ENCODE peak calls at places on chromosomes 16 and 17, in nine cellular contexts. X is esophagus squamous epithelium, A is transverse colon, W is upper lobe of right lung, R is fibroblast of lung, I is uterus, D is psoas muscle, S is A549, N is spleen. M is an unnamed sample.

GRCh38 chr17:32226881-32227280 is 38.8 kb upstream of the RHBDL3 start:
- DNase-seq in X (no peak), A (no peak), W (no peak), R (no peak), I (no peak), D (no peak), S (no peak), N (no peak), M (no peak)

GRCh38 chr16:63129411-63130125 is 1093.3 kb upstream of the CDH8 start:
- DNase-seq in X (no peak), A (no peak), W (peak; percentile 59), R (no peak), I (no peak), D (no peak), S (no peak), N (no peak), M (no peak)

GRCh38 chr16:3454093-3454492 is 10.6 kb downstream of the NAA60 start:
- DNase-seq in X (no peak), A (no peak), W (no peak), R (no peak), I (no peak), D (no peak), S (peak; percentile 35), N (no peak), M (no peak)

GRCh38 chr16:21208429-21208828 is 2.9 kb downstream of the ZP2 start:
- DNase-seq in X (no peak), A (no peak), W (no peak), R (no peak), I (no peak), D (no peak), S (no peak), N (no peak), M (no peak)

GRCh38 chr16:4511441-4512082 is 27.0 kb downstream of the CDIP1 start:
- DNase-seq in X (no peak), A (peak; percentile 56), W (no peak), R (peak; percentile 24), I (no peak), D (no peak), S (peak; percentile 71), N (peak; percentile 73), M (peak; percentile 46)

GRCh38 chr17:75853410-75853809 is 1.7 kb downstream of the WBP2 start:
- DNase-seq in X (no peak), A (no peak), W (no peak), R (peak; percentile 63), I (no peak), D (no peak), S (no peak), N (no peak), M (no peak)

GRCh38 chr16:81902025-81902424 is 109.2 kb downstream of the SDR42E1 start:
- DNase-seq in X (no peak), A (no peak), W (no peak), R (no peak), I (no peak), D (no peak), S (no peak), N (no peak), M (no peak)

GRCh38 chr17:54899721-54900456 is 763 bp upstream of the TOM1L1 start:
- DNase-seq in X (no peak), A (no peak), W (no peak), R (no peak), I (no peak), D (no peak), S (no peak), N (no peak), M (no peak)

GRCh38 chr16:65917466-65917865 is 449.0 kb upstream of the CDH5 start:
- DNase-seq in X (no peak), A (no peak), W (no peak), R (no peak), I (no peak), D (no peak), S (no peak), N (no peak), M (no peak)

GRCh38 chr16:76386784-76387183 is 109.6 kb downstream of the CNTNAP4 start:
- DNase-seq in X (no peak), A (no peak), W (no peak), R (no peak), I (no peak), D (no peak), S (peak; percentile 13), N (no peak), M (no peak)

GRCh38 chr17:73640691-73641090 is 3.6 kb downstream of the SDK2 start:
- DNase-seq in X (no peak), A (no peak), W (peak; percentile 28), R (no peak), I (no peak), D (no peak), S (no peak), N (no peak), M (no peak)

GRCh38 chr17:65099941-65100315 is 37.2 kb upstream of the RGS9 start:
- DNase-seq in X (no peak), A (peak; percentile 61), W (peak; percentile 70), R (peak; percentile 86), I (no peak), D (peak; percentile 70), S (peak; percentile 84), N (peak; percentile 79), M (no peak)

GRCh38 chr17:32794533-32795246 is 82.2 kb downstream of the MYO1D start:
- DNase-seq in X (no peak), A (peak; percentile 68), W (no peak), R (no peak), I (no peak), D (no peak), S (no peak), N (no peak), M (no peak)

GRCh38 chr17:7260601-7261376 is 1.5 kb downstream of the CLDN7 start:
- DNase-seq in X (no peak), A (peak; percentile 84), W (peak; percentile 93), R (no peak), I (no peak), D (no peak), S (no peak), N (peak; percentile 86), M (no peak)

GRCh38 chr17:39097159-39097519 is 54.3 kb downstream of the PLXDC1 start:
- DNase-seq in X (no peak), A (no peak), W (no peak), R (no peak), I (no peak), D (no peak), S (no peak), N (no peak), M (no peak)

GRCh38 chr16:9039208-9039607 is 52.2 kb upstream of the HAPSTR1 start:
- DNase-seq in X (no peak), A (no peak), W (no peak), R (peak; percentile 45), I (no peak), D (no peak), S (peak; percentile 53), N (no peak), M (no peak)

GRCh38 chr16:80936410-80936809 is 70.3 kb downstream of the CMC2 start:
- DNase-seq in X (no peak), A (no peak), W (no peak), R (peak; percentile 63), I (no peak), D (no peak), S (no peak), N (no peak), M (no peak)

GRCh38 chr16:49608801-49609200 is 235.2 kb downstream of the C16orf78 start:
- DNase-seq in X (no peak), A (no peak), W (no peak), R (peak; percentile 73), I (peak; percentile 45), D (no peak), S (peak; percentile 21), N (no peak), M (no peak)

GRCh38 chr17:9132944-9133610 is 111.8 kb downstream of the NTN1 start:
- DNase-seq in X (no peak), A (no peak), W (no peak), R (no peak), I (no peak), D (no peak), S (no peak), N (no peak), M (no peak)

GRCh38 chr17:63356275-63356905 is 89.7 kb downstream of the CYB561 start:
- DNase-seq in X (no peak), A (no peak), W (no peak), R (peak; percentile 92), I (peak; percentile 17), D (no peak), S (no peak), N (no peak), M (no peak)

DNA sequence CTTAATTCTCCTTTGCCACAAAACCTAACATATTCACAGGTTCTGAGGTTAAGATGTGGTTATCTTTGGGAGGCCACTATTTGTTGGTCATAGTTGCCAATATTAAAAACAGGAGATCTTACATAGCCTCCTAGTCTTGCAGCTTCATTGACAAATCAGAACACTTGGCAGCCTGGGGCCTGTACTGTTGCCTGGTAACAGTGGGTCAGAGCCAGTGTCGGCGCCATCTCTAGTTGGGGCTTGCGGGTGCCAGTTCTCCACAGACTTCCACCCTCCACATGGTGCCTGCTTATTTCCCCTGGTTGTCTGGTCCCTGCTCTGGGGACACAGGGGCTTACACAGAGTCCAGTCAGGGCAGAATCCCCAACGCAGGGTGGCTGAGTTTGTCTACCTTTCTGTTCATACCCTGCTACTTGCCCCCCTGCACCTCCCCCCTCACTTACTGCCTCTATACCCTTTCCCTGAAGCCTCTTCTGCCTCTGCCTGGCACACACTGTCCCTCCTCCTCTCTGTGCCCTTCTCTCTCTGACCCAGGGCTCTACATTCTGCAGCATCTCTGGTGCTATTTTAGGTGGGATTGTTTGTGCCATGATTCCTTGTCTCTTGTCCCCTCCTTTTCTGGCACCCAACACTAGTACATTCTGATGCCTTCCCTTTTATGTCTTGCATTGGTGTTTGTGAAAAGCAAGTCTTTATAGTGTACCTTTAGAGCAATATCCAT is 13.4 kb downstream of the EPN2 start:
- DNase-seq in X (no peak), A (no peak), W (no peak), R (no peak), I (no peak), D (no peak), S (no peak), N (peak; percentile 51), M (peak; percentile 74)
- H3K27ac ChIP-seq in X (peak overlapping the region; percentile 72), A (peak overlapping the region; percentile 64), W (no peak overlapping the region), R (no peak overlapping the region), I (peak overlapping the region; percentile 72), D (peak overlapping the region; percentile 63), S (no peak overlapping the region), N (no peak overlapping the region), M (peak overlapping the region; percentile 95)

GRCh38 chr17:81130385-81131288 is 34.7 kb upstream of the PVALEF start:
- DNase-seq in X (no peak), A (no peak), W (peak; percentile 79), R (no peak), I (no peak), D (no peak), S (no peak), N (no peak), M (peak; percentile 73)
- H3K27ac ChIP-seq in X (no peak overlapping the region), A (no peak overlapping the region), W (peak overlapping the region; percentile 82), R (no peak overlapping the region), I (no peak overlapping the region), D (no peak overlapping the region), S (no peak overlapping the region), N (no peak overlapping the region), M (peak overlapping the region; percentile 99)

GRCh38 chr17:50638572-50638850 is 3.8 kb downstream of the ABCC3 start:
- DNase-seq in X (no peak), A (no peak), W (no peak), R (peak; percentile 71), I (no peak), D (no peak), S (peak; percentile 97), N (no peak), M (no peak)
- H3K27ac ChIP-seq in X (peak overlapping the region; percentile 53), A (peak overlapping the region; percentile 89), W (no peak overlapping the region), R (peak overlapping the region; percentile 83), I (peak overlapping the region; percentile 29), D (no peak overlapping the region), S (peak overlapping the region; percentile 100), N (no peak overlapping the region), M (no peak overlapping the region)

GRCh38 chr17:82227629-82228277 is 1.1 kb upstream of the SLC16A3 start:
- DNase-seq in X (no peak), A (no peak), W (no peak), R (no peak), I (peak; percentile 21), D (no peak), S (no peak), N (peak; percentile 86), M (no peak)
- H3K27ac ChIP-seq in X (peak overlapping the region; percentile 80), A (peak overlapping the region; percentile 95), W (peak overlapping the region; percentile 90), R (no peak overlapping the region), I (peak overlapping the region; percentile 75), D (peak overlapping the region; percentile 77), S (no peak overlapping the region), N (peak overlapping the region; percentile 99), M (no peak overlapping the region)

M was measured in caudate nucleus.